ENCODE peak calls at places on chromosomes 13 and 19, in eight cellular contexts. One of them, this sample, is unnamed.

GRCh38 chr19:41548954-41549688 is 26.8 kb upstream of the CEACAM21 start:
- DNase-seq in prostate gland: no peak
- DNase-seq in GM20000: peak
- DNase-seq in fibroblast of the aortic adventitia: no peak
- DNase-seq in left ventricle myocardium inferior: no peak
- DNase-seq in BJ: no peak
- DNase-seq in HFF-Myc: no peak
- DNase-seq in uterus: no peak
- DNase-seq in this sample: no peak

GRCh38 chr19:9431475-9431874 is 3.9 kb downstream of the ZNF266 start:
- DNase-seq in prostate gland: no peak
- DNase-seq in GM20000: no peak
- DNase-seq in fibroblast of the aortic adventitia: no peak
- DNase-seq in left ventricle myocardium inferior: peak
- DNase-seq in BJ: no peak
- DNase-seq in HFF-Myc: no peak
- DNase-seq in uterus: no peak
- DNase-seq in this sample: no peak

GRCh38 chr13:89925107-89925506 is 1422.4 kb upstream of the MIR17HG start:
- DNase-seq in prostate gland: no peak
- DNase-seq in GM20000: no peak
- DNase-seq in fibroblast of the aortic adventitia: peak
- DNase-seq in left ventricle myocardium inferior: no peak
- DNase-seq in BJ: no peak
- DNase-seq in HFF-Myc: no peak
- DNase-seq in uterus: no peak
- DNase-seq in this sample: no peak

GRCh38 chr19:48258350-48258749 is 2.6 kb upstream of the CARD8 start:
- DNase-seq in prostate gland: no peak
- DNase-seq in GM20000: no peak
- DNase-seq in fibroblast of the aortic adventitia: peak
- DNase-seq in left ventricle myocardium inferior: no peak
- DNase-seq in BJ: no peak
- DNase-seq in HFF-Myc: no peak
- DNase-seq in uterus: no peak
- DNase-seq in this sample: no peak

GRCh38 chr13:33649212-33649917 is 168.6 kb upstream of the RFC3 start:
- DNase-seq in prostate gland: no peak
- DNase-seq in GM20000: no peak
- DNase-seq in fibroblast of the aortic adventitia: no peak
- DNase-seq in left ventricle myocardium inferior: no peak
- DNase-seq in BJ: no peak
- DNase-seq in HFF-Myc: no peak
- DNase-seq in uterus: peak
- DNase-seq in this sample: no peak

GRCh38 chr13:46553886-46554855 is 1.2 kb downstream of the LRCH1 start:
- DNase-seq in prostate gland: peak
- DNase-seq in GM20000: peak
- DNase-seq in fibroblast of the aortic adventitia: peak
- DNase-seq in left ventricle myocardium inferior: peak
- DNase-seq in BJ: no peak
- DNase-seq in HFF-Myc: peak
- DNase-seq in uterus: peak
- DNase-seq in this sample: peak

GRCh38 chr13:106522112-106522511 is 13.3 kb downstream of the EFNB2 start:
- DNase-seq in prostate gland: no peak
- DNase-seq in GM20000: no peak
- DNase-seq in fibroblast of the aortic adventitia: no peak
- DNase-seq in left ventricle myocardium inferior: no peak
- DNase-seq in BJ: no peak
- DNase-seq in HFF-Myc: no peak
- DNase-seq in uterus: no peak
- DNase-seq in this sample: no peak

GRCh38 chr19:18506545-18506944 is 15.3 kb downstream of the ELL start:
- DNase-seq in prostate gland: no peak
- DNase-seq in GM20000: no peak
- DNase-seq in fibroblast of the aortic adventitia: no peak
- DNase-seq in left ventricle myocardium inferior: no peak
- DNase-seq in BJ: no peak
- DNase-seq in HFF-Myc: no peak
- DNase-seq in uterus: no peak
- DNase-seq in this sample: no peak

GRCh38 chr13:40776681-40777165 is 5.7 kb upstream of the MRPS31 start:
- DNase-seq in prostate gland: no peak
- DNase-seq in GM20000: peak
- DNase-seq in fibroblast of the aortic adventitia: no peak
- DNase-seq in left ventricle myocardium inferior: no peak
- DNase-seq in BJ: no peak
- DNase-seq in HFF-Myc: no peak
- DNase-seq in uterus: no peak
- DNase-seq in this sample: no peak

GRCh38 chr19:38003427-38004099 is 96.6 kb downstream of the SIPA1L3 start:
- DNase-seq in prostate gland: peak
- DNase-seq in GM20000: no peak
- DNase-seq in fibroblast of the aortic adventitia: peak
- DNase-seq in left ventricle myocardium inferior: peak
- DNase-seq in BJ: no peak
- DNase-seq in HFF-Myc: peak
- DNase-seq in uterus: peak
- DNase-seq in this sample: peak

GRCh38 chr19:38005224-38005614 is 98.2 kb downstream of the SIPA1L3 start:
- DNase-seq in prostate gland: no peak
- DNase-seq in GM20000: no peak
- DNase-seq in fibroblast of the aortic adventitia: no peak
- DNase-seq in left ventricle myocardium inferior: no peak
- DNase-seq in BJ: no peak
- DNase-seq in HFF-Myc: no peak
- DNase-seq in uterus: no peak
- DNase-seq in this sample: peak

GRCh38 chr19:38004100-38004504 is 97.1 kb downstream of the SIPA1L3 start:
- DNase-seq in prostate gland: no peak
- DNase-seq in GM20000: no peak
- DNase-seq in fibroblast of the aortic adventitia: no peak
- DNase-seq in left ventricle myocardium inferior: no peak
- DNase-seq in BJ: no peak
- DNase-seq in HFF-Myc: peak
- DNase-seq in uterus: no peak
- DNase-seq in this sample: no peak

GRCh38 chr19:38006361-38007045 is 99.5 kb downstream of the SIPA1L3 start:
- DNase-seq in prostate gland: no peak
- DNase-seq in GM20000: no peak
- DNase-seq in fibroblast of the aortic adventitia: no peak
- DNase-seq in left ventricle myocardium inferior: no peak
- DNase-seq in BJ: no peak
- DNase-seq in HFF-Myc: no peak
- DNase-seq in uterus: no peak
- DNase-seq in this sample: no peak

DNA sequence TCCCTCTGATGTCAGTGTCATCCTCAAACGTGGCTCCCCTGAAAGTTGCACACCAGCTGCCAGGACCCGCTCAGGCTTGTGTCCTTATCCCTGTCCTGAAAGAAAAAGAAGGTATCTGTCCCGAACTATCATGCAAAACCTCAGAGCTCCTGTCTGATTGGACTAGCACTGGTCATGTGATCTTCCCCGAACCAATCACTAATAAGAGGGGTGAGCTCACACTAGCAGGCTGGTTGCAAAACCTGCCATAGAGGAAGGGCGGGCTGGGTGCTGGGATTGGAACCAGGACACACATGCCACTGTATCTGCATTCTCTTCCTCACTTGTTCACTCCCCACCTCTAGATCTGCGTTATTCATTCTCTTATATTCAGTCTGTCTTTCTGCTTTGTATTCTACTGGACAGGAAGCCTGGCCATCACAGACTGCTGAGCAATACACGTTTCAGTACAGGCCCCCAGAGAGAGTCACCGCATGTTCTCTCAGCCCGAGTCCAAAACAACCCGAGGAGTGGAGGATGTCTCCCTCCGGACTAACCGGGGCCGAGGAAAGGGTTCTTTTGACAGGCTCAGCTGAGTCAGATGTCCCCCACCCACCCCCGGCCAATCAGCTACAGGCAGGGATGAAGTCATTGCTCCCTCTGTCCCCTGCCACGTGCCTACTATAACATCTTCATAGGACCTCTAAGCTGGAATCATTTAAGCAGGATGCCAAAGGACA is 97.7 kb downstream of the SIPA1L3 start:
- DNase-seq in prostate gland: peak
- DNase-seq in GM20000: peak
- DNase-seq in fibroblast of the aortic adventitia: peak
- DNase-seq in left ventricle myocardium inferior: peak
- DNase-seq in BJ: peak
- DNase-seq in HFF-Myc: peak
- DNase-seq in uterus: peak
- DNase-seq in this sample: peak
- TF ChIP-seq CTCF in prostate gland: no peak
- TF ChIP-seq CTCF in GM20000: no peak
- TF ChIP-seq CTCF in fibroblast of the aortic adventitia: no peak
- TF ChIP-seq CTCF in left ventricle myocardium inferior: no peak
- TF ChIP-seq CTCF in BJ: no peak
- TF ChIP-seq CTCF in HFF-Myc: no peak
- TF ChIP-seq CTCF in uterus: no peak
- TF ChIP-seq CTCF in this sample: no peak

DNA sequence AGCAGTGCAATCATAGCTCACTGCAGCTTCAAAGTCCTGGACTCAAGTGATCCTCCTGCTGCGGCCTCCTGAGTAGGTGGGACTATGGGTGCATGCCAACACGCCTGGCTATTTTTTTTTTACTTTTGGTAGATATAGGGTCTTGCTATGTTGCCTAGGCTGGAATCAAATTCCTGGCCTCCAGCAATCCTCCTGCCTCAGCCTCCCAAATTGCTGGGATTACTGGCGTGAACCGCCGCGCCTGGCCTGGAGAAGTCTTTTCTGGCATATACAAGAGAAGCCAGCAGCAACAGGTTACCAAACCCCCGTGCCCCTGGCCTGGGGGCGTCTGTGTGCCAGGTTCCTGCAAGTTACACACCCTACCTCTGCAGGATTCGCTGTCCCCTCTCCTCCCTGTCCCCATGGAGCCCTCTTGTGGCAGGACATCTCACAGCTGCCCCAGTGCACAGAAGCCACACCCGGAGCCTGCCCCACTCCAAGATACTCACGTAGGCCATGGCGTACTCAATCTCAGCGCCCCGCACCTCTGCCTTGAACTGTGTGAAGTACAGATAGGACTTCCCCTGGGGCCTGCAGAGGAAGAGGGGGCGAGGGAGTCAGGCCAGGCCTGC is 9.9 kb downstream of the MYDGF start:
- DNase-seq in prostate gland: no peak
- DNase-seq in GM20000: no peak
- DNase-seq in fibroblast of the aortic adventitia: no peak
- DNase-seq in left ventricle myocardium inferior: no peak
- DNase-seq in BJ: no peak
- DNase-seq in HFF-Myc: no peak
- DNase-seq in uterus: no peak
- DNase-seq in this sample: peak
- TF ChIP-seq CTCF in prostate gland: peak
- TF ChIP-seq CTCF in GM20000: peak
- TF ChIP-seq CTCF in fibroblast of the aortic adventitia: peak
- TF ChIP-seq CTCF in left ventricle myocardium inferior: peak
- TF ChIP-seq CTCF in BJ: no peak
- TF ChIP-seq CTCF in HFF-Myc: peak
- TF ChIP-seq CTCF in uterus: no peak
- TF ChIP-seq CTCF in this sample: no peak

GRCh38 chr19:35554076-35554475 is 8.7 kb downstream of the TMEM147 start:
- DNase-seq in prostate gland: no peak
- DNase-seq in GM20000: no peak
- DNase-seq in fibroblast of the aortic adventitia: no peak
- DNase-seq in left ventricle myocardium inferior: no peak
- DNase-seq in BJ: no peak
- DNase-seq in HFF-Myc: no peak
- DNase-seq in uterus: no peak
- DNase-seq in this sample: no peak

GRCh38 chr19:35557539-35558399 is 5.7 kb downstream of the ATP4A start:
- DNase-seq in prostate gland: peak
- DNase-seq in GM20000: peak
- DNase-seq in fibroblast of the aortic adventitia: peak
- DNase-seq in left ventricle myocardium inferior: peak
- DNase-seq in BJ: no peak
- DNase-seq in HFF-Myc: no peak
- DNase-seq in uterus: no peak
- DNase-seq in this sample: no peak

GRCh38 chr19:35556846-35557538 is 6.5 kb downstream of the ATP4A start:
- DNase-seq in prostate gland: no peak
- DNase-seq in GM20000: no peak
- DNase-seq in fibroblast of the aortic adventitia: no peak
- DNase-seq in left ventricle myocardium inferior: no peak
- DNase-seq in BJ: no peak
- DNase-seq in HFF-Myc: no peak
- DNase-seq in uterus: no peak
- DNase-seq in this sample: no peak

GRCh38 chr19:35555301-35556005 is 8.0 kb downstream of the ATP4A start:
- DNase-seq in prostate gland: no peak
- DNase-seq in GM20000: peak
- DNase-seq in fibroblast of the aortic adventitia: peak
- DNase-seq in left ventricle myocardium inferior: no peak
- DNase-seq in BJ: no peak
- DNase-seq in HFF-Myc: peak
- DNase-seq in uterus: no peak
- DNase-seq in this sample: no peak

DNA sequence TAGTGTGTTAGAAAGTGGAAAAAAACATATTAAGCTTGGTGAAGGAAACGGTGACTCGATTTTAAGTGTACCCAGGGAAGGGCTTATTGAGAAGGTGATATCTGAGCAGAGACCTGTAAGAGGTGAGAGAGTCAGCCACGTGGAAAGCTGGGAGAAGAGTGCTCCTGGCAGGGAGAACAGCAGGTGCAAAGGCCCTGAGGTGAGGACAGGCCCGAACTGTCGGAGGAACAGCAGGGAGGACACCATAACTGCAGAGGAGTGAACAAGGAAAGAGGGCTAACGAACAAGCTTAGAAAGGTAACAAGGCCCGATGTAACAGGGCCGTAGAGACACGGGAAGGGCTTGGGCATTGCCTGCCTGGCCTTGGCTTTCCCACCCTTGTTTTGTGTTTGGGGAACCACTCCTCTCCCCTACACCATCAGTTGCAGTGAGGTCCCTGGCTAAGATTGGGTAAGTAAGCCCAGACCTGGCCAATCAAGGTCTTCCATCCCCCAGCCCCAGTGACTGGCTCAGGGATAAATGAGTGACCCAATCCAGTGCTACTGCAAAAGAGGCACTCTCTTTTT is 7.3 kb downstream of the ATP4A start:
- DNase-seq in prostate gland: no peak
- DNase-seq in GM20000: no peak
- DNase-seq in fibroblast of the aortic adventitia: no peak
- DNase-seq in left ventricle myocardium inferior: no peak
- DNase-seq in BJ: no peak
- DNase-seq in HFF-Myc: no peak
- DNase-seq in uterus: no peak
- DNase-seq in this sample: no peak
- TF ChIP-seq CTCF in prostate gland: no peak
- TF ChIP-seq CTCF in GM20000: no peak
- TF ChIP-seq CTCF in fibroblast of the aortic adventitia: no peak
- TF ChIP-seq CTCF in left ventricle myocardium inferior: no peak
- TF ChIP-seq CTCF in BJ: no peak
- TF ChIP-seq CTCF in HFF-Myc: no peak
- TF ChIP-seq CTCF in uterus: no peak
- TF ChIP-seq CTCF in this sample: no peak

DNA sequence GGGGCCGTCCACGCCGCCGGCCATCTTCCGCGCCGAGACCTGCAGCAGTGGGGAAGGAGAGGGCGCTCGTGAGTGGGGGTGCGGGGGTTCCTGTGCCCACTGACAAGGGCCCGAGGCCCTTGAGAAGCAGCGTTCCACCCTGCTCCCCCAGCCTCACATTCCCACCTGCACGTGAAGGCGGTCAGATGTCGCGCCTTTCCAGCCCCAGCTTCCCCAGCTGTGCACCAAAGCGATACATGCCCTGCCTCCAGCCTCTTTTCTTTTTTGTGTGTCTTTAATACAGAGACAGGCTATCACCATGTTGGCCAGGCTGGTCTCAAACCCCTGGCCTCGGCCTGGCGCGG is 11.5 kb downstream of the ZBTB7A start:
- DNase-seq in prostate gland: no peak
- DNase-seq in GM20000: no peak
- DNase-seq in fibroblast of the aortic adventitia: no peak
- DNase-seq in left ventricle myocardium inferior: no peak
- DNase-seq in BJ: no peak
- DNase-seq in HFF-Myc: no peak
- DNase-seq in uterus: no peak
- DNase-seq in this sample: no peak
- TF ChIP-seq CTCF in prostate gland: no peak
- TF ChIP-seq CTCF in GM20000: no peak
- TF ChIP-seq CTCF in fibroblast of the aortic adventitia: no peak
- TF ChIP-seq CTCF in left ventricle myocardium inferior: no peak
- TF ChIP-seq CTCF in BJ: no peak
- TF ChIP-seq CTCF in HFF-Myc: no peak
- TF ChIP-seq CTCF in uterus: no peak
- TF ChIP-seq CTCF in this sample: no peak